ENCODE peak calls at places on chromosome 4, in seven cellular contexts. I is upper lobe of left lung, U is K562, B is suprapubic skin, K is HepG2, H is sigmoid colon, Z is GM12878. P is an unnamed sample.

GRCh38 chr4:53537606-53538005 is 53.7 kb downstream of the LNX1 start:
- DNase-seq in Z (no peak), K (no peak), I (no peak), B (no peak), H (no peak), U (no peak), P (no peak)

GRCh38 chr4:37983951-37984350 is 23.8 kb downstream of the PTTG2 start:
- DNase-seq in B (no peak), H (no peak), I (no peak), K (no peak), Z (no peak), U (no peak), P (no peak)

GRCh38 chr4:137614491-137614890 is 82.2 kb upstream of the PCDH18 start:
- DNase-seq in H (no peak), B (no peak), Z (no peak), U (no peak), I (no peak), K (no peak), P (no peak)

GRCh38 chr4:2080429-2081300 is 21.5 kb downstream of the NAT8L start:
- DNase-seq in B (peak; percentile 74), H (peak; percentile 57), K (no peak), Z (no peak), U (no peak), I (peak; percentile 81), P (no peak)

GRCh38 chr4:38313999-38314561 is 349.9 kb upstream of the KLF3 start:
- DNase-seq in H (no peak), I (no peak), Z (no peak), B (no peak), K (no peak), U (no peak), P (no peak)

GRCh38 chr4:11427201-11427996 is 1.3 kb downstream of the HS3ST1 start:
- DNase-seq in I (peak; percentile 77), Z (no peak), H (no peak), U (no peak), K (no peak), B (no peak), P (no peak)

GRCh38 chr4:186586190-186586589 is 30.8 kb upstream of the MTNR1A start:
- DNase-seq in U (no peak), H (no peak), I (no peak), Z (no peak), B (peak; percentile 41), K (no peak), P (no peak)

GRCh38 chr4:123706961-123707360 is 310.4 kb downstream of the SPRY1 start:
- DNase-seq in Z (no peak), I (no peak), U (no peak), H (no peak), B (no peak), K (no peak), P (no peak)

GRCh38 chr4:45732161-45732560 is 391.7 kb downstream of the GABRG1 start:
- DNase-seq in U (no peak), K (no peak), H (no peak), Z (no peak), I (no peak), B (no peak), P (no peak)

GRCh38 chr4:185134176-185134869 is 8.7 kb upstream of the SLC25A4 start:
- DNase-seq in B (no peak), Z (no peak), K (peak; percentile 42), U (peak; percentile 40), I (no peak), H (no peak), P (no peak)

GRCh38 chr4:10063544-10064300 is 42.4 kb upstream of the SLC2A9 start:
- DNase-seq in Z (no peak), B (no peak), H (peak; percentile 89), K (peak; percentile 67), I (no peak), U (no peak), P (peak; percentile 37)

GRCh38 chr4:173169428-173170209 is 1.0 kb downstream of the GALNT7 start:
- DNase-seq in I (peak; percentile 93), U (peak; percentile 79), B (peak; percentile 85), K (no peak), Z (no peak), H (peak; percentile 80), P (peak; percentile 56)

GRCh38 chr4:602559-602942 is 22.8 kb upstream of the PDE6B start:
- DNase-seq in B (no peak), K (peak; percentile 60), I (peak; percentile 85), H (no peak), Z (no peak), U (peak; percentile 66), P (peak; percentile 69)

GRCh38 chr4:159077702-159078495 is 25.0 kb upstream of the RAPGEF2 start:
- DNase-seq in Z (peak; percentile 77), I (no peak), K (peak; percentile 32), B (no peak), H (no peak), U (no peak), P (no peak)

GRCh38 chr4:74793757-74794340 is 474 bp downstream of the BTC start:
- DNase-seq in U (no peak), B (no peak), Z (no peak), I (peak; percentile 91), H (peak; percentile 81), K (peak; percentile 3), P (peak; percentile 84)

GRCh38 chr4:172652369-172652768 is 516.2 kb upstream of the GALNT7 start:
- DNase-seq in Z (no peak), I (no peak), B (no peak), K (no peak), H (no peak), U (no peak), P (no peak)

DNA sequence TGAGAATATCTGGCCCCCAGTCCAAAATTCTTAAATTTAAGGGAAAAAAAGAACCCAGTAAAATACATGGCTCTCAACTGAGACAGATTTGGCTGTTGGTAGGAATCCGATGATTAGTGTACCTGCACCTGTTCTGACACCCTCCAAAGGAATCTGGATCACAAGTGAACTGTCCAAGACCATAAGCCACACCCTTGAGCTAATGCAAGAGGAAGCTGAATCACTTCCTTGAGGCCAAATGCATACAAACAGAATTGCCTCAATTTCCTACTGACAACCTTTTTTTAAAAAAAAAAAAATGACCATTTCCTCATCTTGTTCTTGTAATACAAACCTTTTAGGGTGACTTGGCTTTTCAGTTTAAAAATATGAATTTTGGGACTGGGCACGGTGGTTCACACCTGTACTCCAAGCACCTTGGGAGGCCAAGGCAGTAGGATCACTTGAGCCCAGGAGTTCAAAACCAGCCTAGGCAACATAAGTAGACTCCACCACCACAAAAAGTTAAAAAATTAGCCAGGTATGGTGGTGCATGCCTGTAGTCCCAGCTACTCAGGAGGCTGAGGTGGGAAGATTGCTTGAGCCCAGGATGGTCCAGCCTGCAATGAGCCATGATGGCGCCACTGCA is 10.7 kb upstream of the FBXL5 start:
- DNase-seq in B (no peak), Z (no peak), H (no peak), I (no peak), K (no peak), U (no peak), P (no peak)
- TF ChIP-seq POLR2AphosphoS5 in B (no peak), Z (no peak), H (no peak), I (no peak), K (no peak), U (no peak), P (peak; percentile 42)

DNA sequence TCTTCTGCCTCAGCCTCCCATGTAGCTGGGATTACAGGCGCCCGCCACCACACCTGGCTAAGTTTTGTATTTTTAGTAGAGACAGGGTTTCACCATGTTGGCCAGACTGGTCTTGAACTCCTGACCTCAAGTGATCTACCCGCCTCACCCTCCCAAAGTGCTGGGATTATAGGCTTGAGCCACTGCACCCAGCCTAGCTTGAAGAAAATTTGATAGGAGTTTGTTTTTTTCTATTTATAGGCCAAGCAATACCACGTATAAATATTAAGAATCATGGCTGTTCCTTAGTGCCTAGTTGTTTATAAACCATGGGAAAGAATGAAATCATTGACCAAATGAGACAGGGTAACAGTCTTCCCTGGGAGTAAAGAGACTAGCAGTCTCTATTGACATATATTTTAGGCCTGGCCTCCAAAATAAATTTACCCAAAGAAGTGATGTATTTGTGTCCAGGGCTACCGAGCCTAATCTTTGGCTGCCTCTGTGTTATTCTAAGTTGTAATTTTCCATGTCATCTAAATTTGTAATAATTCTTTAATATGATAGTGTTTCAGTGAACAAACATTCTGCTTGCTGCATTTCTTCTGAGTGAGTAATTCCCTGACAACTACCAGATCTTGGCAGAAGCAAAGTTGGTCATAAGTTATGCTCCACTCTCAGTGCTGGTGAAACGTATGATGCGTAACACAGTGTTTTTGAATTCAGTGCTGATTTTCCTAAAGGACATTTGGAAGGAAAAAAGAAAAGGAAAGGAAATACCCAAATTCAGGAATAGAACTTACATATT is 10.3 kb downstream of the PKD2 start:
- DNase-seq in I (no peak), H (peak; percentile 71), K (no peak), Z (no peak), U (no peak), B (no peak), P (no peak)
- TF ChIP-seq EP300 in I (no peak), H (peak; percentile 89), K (no peak), Z (no peak), U (no peak), B (no peak), P (no peak)

DNA sequence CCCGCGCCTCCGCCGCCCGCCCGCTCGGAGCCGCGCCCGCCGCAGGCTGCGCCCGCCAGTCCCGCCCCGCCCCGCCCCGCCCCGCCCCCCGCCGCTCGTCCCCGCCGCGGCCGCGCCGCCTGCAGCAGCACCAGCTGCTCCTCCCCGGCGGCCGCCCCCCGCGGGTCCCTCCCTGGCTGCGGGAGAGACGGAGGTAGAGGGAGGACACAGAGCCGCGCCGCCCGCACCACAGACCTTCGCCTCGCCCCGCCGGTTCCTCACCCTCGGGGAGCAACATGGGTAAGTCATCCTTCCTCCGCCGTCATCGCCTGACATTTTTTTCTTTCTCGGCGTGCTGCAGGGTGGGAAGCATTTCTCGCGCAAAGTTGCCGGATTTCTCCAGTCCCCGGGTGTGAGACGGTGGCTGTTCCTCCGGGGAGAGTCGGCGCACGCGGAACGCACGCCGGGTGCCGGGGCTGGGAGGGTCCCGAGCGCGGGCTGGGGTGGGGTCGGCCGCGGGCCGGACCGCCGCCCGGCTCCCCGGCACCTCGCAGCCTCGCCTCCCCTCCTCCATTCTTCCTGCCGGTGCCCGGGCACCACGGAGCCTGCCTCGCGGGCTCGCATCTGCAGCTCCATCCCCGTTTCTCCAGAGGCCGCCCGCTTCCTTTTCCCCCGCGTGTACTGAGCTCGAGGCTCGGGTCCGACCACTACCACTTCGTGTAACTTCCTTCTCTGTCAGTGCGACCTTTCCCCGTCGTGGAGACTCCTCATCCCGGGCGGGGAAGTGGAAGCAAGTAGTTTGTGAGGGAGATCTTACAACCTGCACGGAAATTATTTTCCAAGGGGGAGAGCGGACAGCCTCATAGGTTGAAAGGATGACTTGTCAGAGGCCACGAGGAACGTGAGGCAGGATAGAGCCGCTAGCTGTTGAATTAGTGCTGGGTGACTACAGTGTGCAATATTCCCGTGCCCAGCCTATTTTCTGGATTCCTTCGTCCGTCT is at the start of gene RAP1GDS1:
- DNase-seq in I (peak; percentile 97), H (peak; percentile 78), K (peak; percentile 50), Z (no peak), B (peak; percentile 85), U (peak; percentile 36), P (peak; percentile 39)
- TF ChIP-seq POLR2A in I (no peak), H (no peak), K (peak; percentile 60), Z (no peak), B (no peak), U (peak; percentile 15), P (no peak)

DNA sequence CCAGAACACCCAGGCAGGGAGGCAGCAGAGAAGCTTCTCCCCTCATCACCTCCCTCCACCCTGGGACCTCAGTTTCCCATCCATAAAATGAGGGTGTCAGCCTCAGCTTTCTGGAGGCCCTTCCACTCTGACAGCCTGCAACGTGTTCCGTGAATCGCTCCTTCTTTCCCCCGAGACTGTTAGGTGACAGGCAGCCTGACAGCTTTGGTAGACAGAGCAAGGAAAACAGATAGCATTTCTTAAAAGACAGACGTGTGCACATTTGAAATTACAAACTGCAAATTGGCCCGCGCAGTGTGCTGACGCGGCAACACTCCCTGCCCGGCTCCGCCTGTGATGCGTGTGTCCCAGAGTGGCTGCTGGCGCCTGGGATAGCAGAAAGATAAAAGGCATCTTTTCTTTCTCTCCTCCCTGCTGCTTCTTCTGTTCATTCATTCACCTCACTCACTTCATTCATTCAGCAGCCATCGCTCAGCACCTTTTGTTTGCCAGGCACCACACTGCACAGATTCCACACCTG is 245.3 kb downstream of the AFAP1 start:
- DNase-seq in U (no peak), B (no peak), I (peak; percentile 52), H (no peak), Z (no peak), K (no peak), P (no peak)
- TF ChIP-seq POLR2AphosphoS5 in U (no peak), B (no peak), I (no peak), H (no peak), Z (no peak), K (no peak), P (no peak)

P was measured in stomach.